ENCODE peak calls at places on chromosomes 1 and 21, in four cellular contexts. Z is amniotic stem cell; W is activated CD8-positive, alpha-beta memory T cell treated with anti-CD3 and anti-CD28 coated beads, Interleukin-2, amount 50 U/mL, for 48 hours; C is AG08395. S is an unnamed sample.

GRCh38 chr21:14084068-14084501 is 126.7 kb downstream of the LIPI start:
- DNase-seq in Z (no peak), W (no peak), C (no peak), S (no peak)

GRCh38 chr1:207797229-207797973 is 45.5 kb downstream of the CD46 start:
- DNase-seq in Z (peak), W (peak), C (peak), S (peak)

GRCh38 chr1:176033879-176034278 is 173.2 kb downstream of the COP1 start:
- DNase-seq in Z (no peak), W (no peak), C (peak), S (no peak)

GRCh38 chr1:25904942-25905679 is 1.1 kb downstream of the STMN1 start:
- DNase-seq in Z (peak), W (peak), C (peak), S (peak)

GRCh38 chr21:41643246-41643966 is 123.4 kb downstream of the RIPK4 start:
- DNase-seq in Z (no peak), W (no peak), C (no peak), S (no peak)

GRCh38 chr21:44779417-44780139 is 22.0 kb downstream of the UBE2G2 start:
- DNase-seq in Z (no peak), W (no peak), C (no peak), S (no peak)

GRCh38 chr1:154714638-154715037 is 106.7 kb upstream of the ADAR start:
- DNase-seq in Z (no peak), W (no peak), C (peak), S (no peak)

GRCh38 chr1:44313265-44313918 is 41.7 kb downstream of the ERI3 start:
- DNase-seq in Z (no peak), W (no peak), C (no peak), S (no peak)

GRCh38 chr1:941588-942383 is 17.3 kb downstream of the NOC2L start:
- DNase-seq in Z (no peak), W (peak), C (peak), S (peak)

GRCh38 chr1:213661346-213661745 is 326.4 kb upstream of the PROX1 start:
- DNase-seq in Z (no peak), W (no peak), C (no peak), S (no peak)

GRCh38 chr1:6130036-6130435 is 50.1 kb downstream of the CHD5 start:
- DNase-seq in Z (no peak), W (no peak), C (no peak), S (no peak)

GRCh38 chr1:178283409-178283808 is 189.5 kb downstream of the RASAL2 start:
- DNase-seq in Z (no peak), W (no peak), C (no peak), S (peak)

GRCh38 chr1:185408675-185409270 is 91.7 kb upstream of the IVNS1ABP start:
- DNase-seq in Z (no peak), W (no peak), C (no peak), S (no peak)

GRCh38 chr1:107267489-107267888 is 126.7 kb downstream of the NTNG1 start:
- DNase-seq in Z (no peak), W (no peak), C (no peak), S (no peak)

GRCh38 chr1:43531453-43531905 is 796 bp downstream of the PTPRF start:
- DNase-seq in Z (no peak), W (no peak), C (peak), S (peak)

GRCh38 chr1:30758785-30759380 is 1.3 kb upstream of the LAPTM5 start:
- DNase-seq in Z (no peak), W (peak), C (peak), S (no peak)